ENCODE peak calls at places on chromosome 14, in six cellular contexts. S, L, Z, U, E and V are unnamed samples.

GRCh38 chr14:75279739-75280447 is 1.3 kb downstream of the FOS start:
- DNase-seq in S (no peak), L (no peak), Z (peak; percentile 57), U (no peak), E (no peak), V (no peak)

GRCh38 chr14:32476532-32476931 is 147.4 kb downstream of the AKAP6 start:
- DNase-seq in S (no peak), L (no peak), Z (no peak), U (no peak), E (no peak), V (no peak)

GRCh38 chr14:85731198-85731597 is 201.3 kb downstream of the FLRT2 start:
- DNase-seq in S (peak; percentile 45), L (no peak), Z (peak; percentile 62), U (no peak), E (no peak), V (no peak)

GRCh38 chr14:36069535-36069900 is 107.0 kb downstream of the PTCSC3 start:
- DNase-seq in S (peak; percentile 12), L (peak; percentile 63), Z (peak; percentile 43), U (no peak), E (no peak), V (peak; percentile 62)

GRCh38 chr14:64963611-64964010 is 8.5 kb downstream of the RAB15 start:
- DNase-seq in S (no peak), L (no peak), Z (no peak), U (no peak), E (no peak), V (no peak)

GRCh38 chr14:89428556-89429196 is 11.6 kb upstream of the FOXN3 start:
- DNase-seq in S (no peak), L (peak; percentile 80), Z (no peak), U (peak; percentile 57), E (no peak), V (peak; percentile 85)

GRCh38 chr14:49303952-49304516 is 282.1 kb downstream of the RPS29 start:
- DNase-seq in S (peak; percentile 57), L (peak; percentile 47), Z (peak; percentile 55), U (no peak), E (no peak), V (peak; percentile 12)

GRCh38 chr14:61539631-61540030 is 155.7 kb upstream of the HIF1A start:
- DNase-seq in S (no peak), L (no peak), Z (no peak), U (no peak), E (no peak), V (no peak)

GRCh38 chr14:101966742-101967141 is 2.4 kb downstream of the DYNC1H1 start:
- DNase-seq in S (no peak), L (no peak), Z (no peak), U (no peak), E (no peak), V (no peak)

GRCh38 chr14:105839425-105840265 is 313.3 kb downstream of the TMEM121 start:
- DNase-seq in S (no peak), L (no peak), Z (no peak), U (peak; percentile 14), E (peak; percentile 81), V (no peak)

GRCh38 chr14:60095781-60096450 is 4.2 kb downstream of the PCNX4 start:
- DNase-seq in S (peak; percentile 71), L (peak; percentile 83), Z (peak; percentile 66), U (no peak), E (no peak), V (peak; percentile 78)

GRCh38 chr14:69643430-69644200 is 32.2 kb downstream of the SUSD6 start:
- DNase-seq in S (peak; percentile 53), L (peak; percentile 99), Z (peak; percentile 55), U (no peak), E (no peak), V (peak; percentile 99)

GRCh38 chr14:54314365-54315134 is 82.3 kb upstream of the CDKN3 start:
- DNase-seq in S (no peak), L (no peak), Z (no peak), U (no peak), E (no peak), V (no peak)

GRCh38 chr14:92952497-92953298 is 29.7 kb downstream of the CHGA start:
- DNase-seq in S (no peak), L (no peak), Z (no peak), U (peak; percentile 49), E (no peak), V (no peak)

GRCh38 chr14:30299915-30300314 is 259.0 kb upstream of the G2E3 start:
- DNase-seq in S (no peak), L (no peak), Z (peak; percentile 67), U (no peak), E (no peak), V (no peak)
- TF ChIP-seq CTCF in S (no peak), L (no peak), Z (no peak), U (no peak), E (no peak), V (no peak)

GRCh38 chr14:23094666-23095195 is at the start of gene ACIN1:
- DNase-seq in S (peak; percentile 78), L (peak; percentile 79), Z (peak; percentile 88), U (peak; percentile 70), E (peak; percentile 94), V (peak; percentile 73)

GRCh38 chr14:23093526-23093925 is 1.4 kb downstream of the ACIN1 start:
- DNase-seq in S (no peak), L (no peak), Z (no peak), U (no peak), E (no peak), V (no peak)

GRCh38 chr14:23095196-23096108 is at the start of gene C14orf119:
- DNase-seq in S (peak; percentile 99), L (peak; percentile 99), Z (peak; percentile 100), U (peak; percentile 100), E (peak; percentile 100), V (peak; percentile 99)

GRCh38 chr14:23093104-23093503 is 1.8 kb downstream of the ACIN1 start:
- DNase-seq in S (no peak), L (no peak), Z (no peak), U (no peak), E (no peak), V (no peak)

GRCh38 chr14:23093993-23094665 is 807 bp downstream of the ACIN1 start:
- DNase-seq in S (no peak), L (no peak), Z (no peak), U (no peak), E (peak; percentile 77), V (no peak)
- TF ChIP-seq CTCF in S (peak; percentile 60), L (no peak), Z (peak; percentile 32), U (no peak), E (no peak), V (no peak)

GRCh38 chr14:72855913-72856312 is 38.0 kb downstream of the DPF3 start:
- DNase-seq in S (no peak), L (peak; percentile 58), Z (peak; percentile 44), U (no peak), E (no peak), V (peak; percentile 17)

GRCh38 chr14:72852194-72852593 is 41.7 kb downstream of the DPF3 start:
- DNase-seq in S (no peak), L (no peak), Z (no peak), U (no peak), E (no peak), V (no peak)

GRCh38 chr14:72851660-72852059 is 42.2 kb downstream of the DPF3 start:
- DNase-seq in S (no peak), L (no peak), Z (no peak), U (no peak), E (no peak), V (no peak)

GRCh38 chr14:72856530-72857264 is 37.2 kb downstream of the DPF3 start:
- DNase-seq in S (no peak), L (no peak), Z (no peak), U (no peak), E (no peak), V (no peak)
- TF ChIP-seq CTCF in S (no peak), L (no peak), Z (no peak), U (no peak), E (no peak), V (no peak)

GRCh38 chr14:34912182-34912581 is 37.0 kb upstream of the BAZ1A start:
- DNase-seq in S (no peak), L (no peak), Z (no peak), U (no peak), E (no peak), V (no peak)
- TF ChIP-seq CTCF in S (peak; percentile 7), L (no peak), Z (peak; percentile 8), U (no peak), E (no peak), V (no peak)

GRCh38 chr14:51653096-51653814 is 1.5 kb downstream of the FRMD6 start:
- DNase-seq in S (no peak), L (no peak), Z (peak; percentile 91), U (no peak), E (no peak), V (peak; percentile 42)
- TF ChIP-seq CTCF in S (peak; percentile 34), L (peak; percentile 24), Z (peak; percentile 66), U (peak; percentile 59), E (no peak), V (no peak)